ENCODE peak calls at places on chromosomes 16 and 17, in eight cellular contexts. One of them, this sample, is unnamed.

GRCh38 chr17:45168991-45169752 is 7.5 kb downstream of the HEXIM2 start:
- DNase-seq in mucosa of gallbladder: no peak
- DNase-seq in ovary: no peak
- DNase-seq in esophagus squamous epithelium: no peak
- DNase-seq in EH: no peak
- DNase-seq in ACHN: no peak
- DNase-seq in pancreas: no peak
- DNase-seq in stimulated activated CD4-positive, alpha-beta T cell treated with anti-CD3 and anti-CD28 coated beads, TNF-alpha, amount 100 ng/mL, for 4 hours: no peak
- DNase-seq in this sample: no peak

GRCh38 chr17:34306466-34306865 is 12.8 kb upstream of the CCL8 start:
- DNase-seq in esophagus squamous epithelium: no peak
- DNase-seq in ACHN: peak; percentile 58
- DNase-seq in EH: peak; percentile 85
- DNase-seq in stimulated activated CD4-positive, alpha-beta T cell treated with anti-CD3 and anti-CD28 coated beads, TNF-alpha, amount 100 ng/mL, for 4 hours: no peak
- DNase-seq in mucosa of gallbladder: no peak
- DNase-seq in pancreas: no peak
- DNase-seq in ovary: no peak
- DNase-seq in this sample: peak; percentile 58

GRCh38 chr16:69396187-69397061 is 10.6 kb upstream of the TERF2 start:
- DNase-seq in mucosa of gallbladder: peak; percentile 88
- DNase-seq in pancreas: no peak
- DNase-seq in ovary: peak; percentile 83
- DNase-seq in esophagus squamous epithelium: no peak
- DNase-seq in EH: peak; percentile 92
- DNase-seq in stimulated activated CD4-positive, alpha-beta T cell treated with anti-CD3 and anti-CD28 coated beads, TNF-alpha, amount 100 ng/mL, for 4 hours: peak; percentile 20
- DNase-seq in ACHN: peak; percentile 93
- DNase-seq in this sample: peak; percentile 92

GRCh38 chr17:45129940-45130639 is 2.2 kb downstream of the PLCD3 start:
- DNase-seq in EH: peak; percentile 70
- DNase-seq in ovary: no peak
- DNase-seq in stimulated activated CD4-positive, alpha-beta T cell treated with anti-CD3 and anti-CD28 coated beads, TNF-alpha, amount 100 ng/mL, for 4 hours: no peak
- DNase-seq in pancreas: no peak
- DNase-seq in esophagus squamous epithelium: no peak
- DNase-seq in mucosa of gallbladder: no peak
- DNase-seq in ACHN: no peak
- DNase-seq in this sample: peak; percentile 77

GRCh38 chr17:37848690-37849616 is 75.3 kb upstream of the TBC1D3K start:
- DNase-seq in ACHN: peak; percentile 98
- DNase-seq in ovary: no peak
- DNase-seq in mucosa of gallbladder: no peak
- DNase-seq in esophagus squamous epithelium: no peak
- DNase-seq in pancreas: no peak
- DNase-seq in EH: peak; percentile 98
- DNase-seq in stimulated activated CD4-positive, alpha-beta T cell treated with anti-CD3 and anti-CD28 coated beads, TNF-alpha, amount 100 ng/mL, for 4 hours: no peak
- DNase-seq in this sample: peak; percentile 55

GRCh38 chr16:1932050-1933028 is 10.7 kb downstream of the MSRB1 start:
- DNase-seq in ACHN: peak; percentile 71
- DNase-seq in pancreas: no peak
- DNase-seq in ovary: no peak
- DNase-seq in esophagus squamous epithelium: no peak
- DNase-seq in stimulated activated CD4-positive, alpha-beta T cell treated with anti-CD3 and anti-CD28 coated beads, TNF-alpha, amount 100 ng/mL, for 4 hours: no peak
- DNase-seq in EH: peak; percentile 24
- DNase-seq in mucosa of gallbladder: no peak
- DNase-seq in this sample: peak; percentile 45

GRCh38 chr17:66331038-66331816 is 28.8 kb downstream of the PRKCA start:
- DNase-seq in EH: no peak
- DNase-seq in mucosa of gallbladder: no peak
- DNase-seq in pancreas: no peak
- DNase-seq in esophagus squamous epithelium: no peak
- DNase-seq in ACHN: no peak
- DNase-seq in stimulated activated CD4-positive, alpha-beta T cell treated with anti-CD3 and anti-CD28 coated beads, TNF-alpha, amount 100 ng/mL, for 4 hours: no peak
- DNase-seq in ovary: no peak
- DNase-seq in this sample: no peak

GRCh38 chr17:28937044-28937729 is 14.1 kb downstream of the PHF12 start:
- DNase-seq in esophagus squamous epithelium: no peak
- DNase-seq in ovary: no peak
- DNase-seq in pancreas: no peak
- DNase-seq in EH: peak; percentile 9
- DNase-seq in mucosa of gallbladder: no peak
- DNase-seq in stimulated activated CD4-positive, alpha-beta T cell treated with anti-CD3 and anti-CD28 coated beads, TNF-alpha, amount 100 ng/mL, for 4 hours: no peak
- DNase-seq in ACHN: no peak
- DNase-seq in this sample: no peak

This sample was measured in adrenal gland.